ENCODE peak calls at places on chromosomes 13 and 19, in five cellular contexts. E is GM12878, I is K562, L is A549, A is HepG2. M is an unnamed sample.

GRCh38 chr13:46668906-46669525 is 116.0 kb downstream of the LRCH1 start:
- DNase-seq in E (no peak), I (no peak), L (no peak), A (no peak), M (no peak)

GRCh38 chr13:105338773-105339172 is 1196.7 kb downstream of the EFNB2 start:
- DNase-seq in E (no peak), I (no peak), L (no peak), A (no peak), M (no peak)

GRCh38 chr19:41813911-41814310 is 17.5 kb downstream of the CEACAM3 start:
- DNase-seq in E (no peak), I (no peak), L (no peak), A (no peak), M (no peak)

GRCh38 chr19:2242811-2243210 is 6.2 kb downstream of the SF3A2 start:
- DNase-seq in E (no peak), I (no peak), L (no peak), A (no peak), M (no peak)

GRCh38 chr13:111281751-111282311 is 38.6 kb upstream of the TEX29 start:
- DNase-seq in E (no peak), I (no peak), L (no peak), A (no peak), M (no peak)

GRCh38 chr13:53012707-53013106 is 15.9 kb upstream of the OLFM4 start:
- DNase-seq in E (no peak), I (no peak), L (no peak), A (no peak), M (no peak)

GRCh38 chr13:26473571-26474230 is 83.8 kb upstream of the WASF3 start:
- DNase-seq in E (no peak), I (no peak), L (no peak), A (no peak), M (no peak)

GRCh38 chr13:48533207-48533499 is 273 bp upstream of the RCBTB2 start:
- DNase-seq in E (no peak), I (no peak), L (peak), A (no peak), M (no peak)

GRCh38 chr19:39563408-39563807 is 23.4 kb upstream of the EID2 start:
- DNase-seq in E (no peak), I (no peak), L (no peak), A (no peak), M (peak)

GRCh38 chr13:104586010-104586746 is 1520.0 kb upstream of the SLC10A2 start:
- DNase-seq in E (no peak), I (no peak), L (no peak), A (no peak), M (peak)

GRCh38 chr13:60431108-60431700 is 34.2 kb downstream of the TDRD3 start:
- DNase-seq in E (peak), I (peak), L (peak), A (peak), M (peak)

GRCh38 chr13:52599853-52600603 is 42.2 kb upstream of the HNRNPA1L2 start:
- DNase-seq in E (no peak), I (no peak), L (no peak), A (no peak), M (peak)

GRCh38 chr19:58466760-58467589 is at the start of gene ZNF324:
- DNase-seq in E (peak), I (peak), L (peak), A (peak), M (peak)

GRCh38 chr19:53102701-53103140 is 501 bp downstream of the ZNF160 start:
- DNase-seq in E (no peak), I (peak), L (no peak), A (no peak), M (peak)

GRCh38 chr13:94646904-94647303 is 45.2 kb downstream of the GPR180 start:
- DNase-seq in E (peak), I (no peak), L (no peak), A (no peak), M (no peak)

GRCh38 chr13:25732146-25732865 is 319.5 kb downstream of the SHISA2 start:
- DNase-seq in E (no peak), I (no peak), L (no peak), A (no peak), M (no peak)

GRCh38 chr19:2603320-2603719 is 99.2 kb downstream of the GNG7 start:
- DNase-seq in E (no peak), I (no peak), L (no peak), A (no peak), M (peak)

GRCh38 chr13:28611021-28611420 is 47.9 kb upstream of the POMP start:
- DNase-seq in E (no peak), I (peak), L (no peak), A (no peak), M (no peak)

GRCh38 chr13:110306960-110307696 is at the start of the genes COL4A1 and COL4A2:
- DNase-seq in E (no peak), I (no peak), L (no peak), A (no peak), M (peak)

GRCh38 chr13:45055902-45056648 is 64.2 kb upstream of the GTF2F2 start:
- DNase-seq in E (no peak), I (peak), L (no peak), A (no peak), M (no peak)

DNA sequence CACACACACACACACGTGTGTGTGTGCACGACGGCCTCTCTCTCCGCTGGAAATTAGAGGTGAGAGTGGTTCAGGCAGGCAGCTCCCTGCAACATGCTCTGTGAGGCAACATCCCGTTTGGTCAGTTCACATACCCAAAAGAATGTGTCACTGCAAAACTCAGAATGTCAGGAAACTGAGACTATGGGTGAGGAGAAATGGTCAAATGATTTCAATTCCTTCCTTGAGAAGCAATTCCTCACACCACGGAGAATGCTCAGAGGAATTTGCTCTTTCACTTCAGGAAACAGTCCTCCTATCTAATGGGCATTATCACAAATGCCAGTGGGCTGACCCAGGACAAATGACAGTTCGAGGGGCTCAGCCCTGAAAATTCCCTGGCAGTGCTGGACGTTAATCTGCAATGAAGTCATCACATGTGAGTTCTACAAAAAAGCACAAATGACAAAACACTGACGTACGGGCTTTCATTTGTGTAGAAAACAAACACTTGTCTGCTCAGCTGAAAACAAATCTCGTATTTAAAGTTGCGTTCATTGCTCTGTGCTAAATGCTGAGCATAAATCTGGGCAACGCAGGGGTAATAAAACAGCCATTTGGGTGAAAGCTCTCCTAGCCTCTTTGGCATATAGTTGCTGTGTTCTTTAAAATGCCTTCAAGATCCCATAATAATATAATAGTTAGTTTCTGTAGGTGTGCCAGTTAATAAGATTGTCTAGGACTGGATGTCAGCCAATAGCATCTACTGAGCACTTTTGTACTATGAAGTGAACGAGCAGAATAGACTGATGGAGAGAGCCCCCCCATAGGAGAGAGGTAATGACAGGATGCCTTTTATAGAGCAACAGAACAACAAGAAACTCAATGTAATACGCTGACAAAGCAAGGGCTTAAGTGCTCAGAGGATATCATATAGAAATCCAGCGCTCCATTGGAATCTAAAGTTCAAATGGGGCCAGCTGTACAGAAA is 18.7 kb upstream of the LATS2 start:
- DNase-seq in E (no peak), I (no peak), L (no peak), A (peak), M (no peak)
- TF ChIP-seq REST in E (no peak), I (no peak), L (no peak), A (no peak), M (no peak)

GRCh38 chr13:20127263-20127562 is 33.6 kb downstream of the GJA3 start:
- DNase-seq in E (no peak), I (no peak), L (no peak), A (peak), M (no peak)

GRCh38 chr13:20128459-20128927 is 32.4 kb downstream of the GJA3 start:
- DNase-seq in E (no peak), I (no peak), L (no peak), A (peak), M (no peak)

GRCh38 chr13:20126460-20127262 is 34.2 kb downstream of the GJA3 start:
- DNase-seq in E (no peak), I (no peak), L (no peak), A (no peak), M (no peak)

GRCh38 chr13:20129076-20129475 is 31.8 kb downstream of the GJA3 start:
- DNase-seq in E (no peak), I (no peak), L (no peak), A (no peak), M (no peak)

GRCh38 chr13:20127563-20128458 is 33.0 kb downstream of the GJA3 start:
- DNase-seq in E (no peak), I (no peak), L (peak), A (peak), M (peak)
- TF ChIP-seq JUNB in E (no peak), I (no peak), L (no peak), A (no peak), M (no peak)

DNA sequence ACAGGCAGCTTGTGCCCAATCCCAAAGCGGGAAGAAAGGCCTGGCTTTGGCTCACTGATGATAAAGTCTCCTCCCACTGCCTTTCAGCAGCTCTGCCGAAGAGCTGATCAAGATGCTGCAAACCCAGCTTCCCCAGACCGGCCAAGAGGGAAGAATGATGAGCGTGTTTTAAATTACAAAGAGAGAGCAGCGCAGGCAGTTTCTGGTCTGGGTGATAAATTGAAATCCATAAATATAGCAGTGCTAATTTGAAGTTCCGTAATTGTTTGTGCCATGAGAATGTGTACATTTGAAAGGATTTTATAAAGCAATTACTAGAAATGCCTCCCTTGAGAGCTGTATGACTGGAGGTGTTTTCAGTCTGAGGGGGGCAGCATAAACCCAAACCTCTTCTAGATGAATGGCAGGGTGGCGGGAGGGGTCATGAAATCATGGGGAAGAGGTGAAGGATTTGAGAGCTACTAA is 171.8 kb downstream of the STK24 start:
- DNase-seq in E (no peak), I (peak), L (no peak), A (no peak), M (peak)
- TF ChIP-seq REST in E (no peak), I (no peak), L (no peak), A (no peak), M (no peak)

DNA sequence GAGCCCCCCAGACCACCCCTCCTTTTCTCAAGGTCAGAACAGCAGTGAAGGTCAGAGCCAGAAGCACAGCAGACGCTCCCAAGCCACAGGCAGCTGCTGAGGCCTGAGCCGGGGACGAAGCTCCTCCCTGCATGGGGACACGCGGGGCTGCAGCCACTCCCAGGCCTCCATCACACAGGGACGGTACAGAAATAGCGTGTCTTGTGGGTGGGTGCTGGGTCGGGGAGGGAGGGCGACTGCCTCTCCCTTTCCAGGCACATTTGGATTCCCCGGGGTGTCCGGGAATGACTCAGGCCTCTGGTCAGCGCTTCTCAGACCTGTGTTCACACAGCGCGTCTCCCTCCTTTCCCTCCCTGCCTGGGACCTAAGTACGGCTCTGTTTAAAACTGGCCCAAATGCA is 33.2 kb downstream of the RASA3 start:
- DNase-seq in E (no peak), I (peak), L (peak), A (peak), M (no peak)
- TF ChIP-seq JUNB in E (no peak), I (no peak), L (no peak), A (no peak), M (no peak)

GRCh38 chr19:38387550-38388309 is at the start of gene GGN:
- DNase-seq in E (no peak), I (peak), L (peak), A (peak), M (peak)

GRCh38 chr19:38389101-38389925 is 816 bp downstream of the SPRED3 start:
- DNase-seq in E (no peak), I (no peak), L (peak), A (no peak), M (peak)

GRCh38 chr19:38386968-38387549 is 775 bp downstream of the GGN start:
- DNase-seq in E (no peak), I (peak), L (no peak), A (no peak), M (no peak)

GRCh38 chr19:38389957-38390924 is 1.7 kb downstream of the SPRED3 start:
- DNase-seq in E (no peak), I (no peak), L (no peak), A (no peak), M (no peak)

GRCh38 chr19:38388310-38389100 is at the start of gene SPRED3:
- DNase-seq in E (no peak), I (peak), L (peak), A (no peak), M (peak)
- TF ChIP-seq REST in E (no peak), I (no peak), L (no peak), A (no peak), M (no peak)

DNA sequence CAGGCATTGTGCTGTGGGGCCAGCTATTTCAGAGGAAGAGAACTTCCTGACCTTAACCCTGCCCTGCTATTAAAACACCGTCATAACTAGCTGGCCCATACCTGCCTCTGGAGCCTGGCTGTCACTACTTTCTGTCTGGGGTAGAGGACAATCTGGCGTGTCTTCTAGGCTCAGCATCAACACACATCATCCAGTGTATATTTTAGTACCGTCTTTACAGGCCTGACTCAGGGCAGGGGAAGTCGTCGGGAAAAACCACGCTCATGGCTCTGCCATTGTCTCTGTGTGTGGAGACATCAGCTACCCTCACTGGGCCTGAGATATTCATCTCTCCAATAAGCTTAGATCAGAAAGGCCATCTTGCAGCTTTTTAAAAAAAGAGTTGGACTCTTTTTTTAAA is 151.1 kb downstream of the KATNAL1 start:
- DNase-seq in E (no peak), I (no peak), L (no peak), A (no peak), M (no peak)
- TF ChIP-seq JUNB in E (no peak), I (no peak), L (no peak), A (no peak), M (no peak)

GRCh38 chr19:35773020-35773809 is 2.1 kb upstream of the ARHGAP33 start:
- DNase-seq in E (no peak), I (no peak), L (peak), A (no peak), M (no peak)
- TF ChIP-seq REST in E (no peak), I (no peak), L (no peak), A (no peak), M (no peak)